ENCODE peak calls at places on chromosomes 7 and 10, in seven cellular contexts. C is cardiac fibroblast, U is colonic mucosa, N is MM.1S, J is pancreas, Y is mucosa of descending colon, I is mammary epithelial cell. L is an unnamed sample.
A peak's percentile ranks its signal among the peaks of the same experiment; 100 is the strongest.

GRCh38 chr7:6121141-6121540 is 90.0 kb downstream of the ANKRD61 start:
- DNase-seq in N (no peak), C (peak; percentile 65), I (peak; percentile 35), Y (no peak), J (no peak), U (no peak), L (no peak)

GRCh38 chr7:44416941-44417340 is 73.5 kb downstream of the NUDCD3 start:
- DNase-seq in U (no peak), C (no peak), J (no peak), N (no peak), Y (no peak), I (no peak), L (no peak)

GRCh38 chr10:103854265-103854686 is 1.1 kb downstream of the SH3PXD2A start:
- DNase-seq in Y (no peak), J (no peak), C (peak; percentile 44), N (no peak), I (no peak), U (no peak), L (peak; percentile 41)

GRCh38 chr7:50855526-50855925 is 72.8 kb upstream of the GRB10 start:
- DNase-seq in J (no peak), C (no peak), U (no peak), I (no peak), Y (no peak), N (no peak), L (no peak)

GRCh38 chr10:11849908-11850307 is 26.8 kb downstream of the PROSER2 start:
- DNase-seq in N (no peak), I (no peak), C (no peak), J (no peak), U (no peak), Y (no peak), L (peak; percentile 17)

GRCh38 chr7:40700653-40701475 is 566.1 kb downstream of the SUGCT start:
- DNase-seq in I (peak; percentile 54), C (peak; percentile 38), U (no peak), Y (no peak), J (no peak), N (no peak), L (no peak)

GRCh38 chr10:126917975-126918908 is 13.0 kb downstream of the DOCK1 start:
- DNase-seq in C (no peak), J (no peak), N (no peak), U (no peak), I (no peak), Y (no peak), L (no peak)

GRCh38 chr7:152893801-152894294 is 134.3 kb downstream of the ACTR3B start:
- DNase-seq in C (no peak), I (no peak), U (no peak), Y (no peak), N (no peak), J (no peak), L (no peak)

GRCh38 chr7:7438851-7439250 is 96.8 kb downstream of the COL28A1 start:
- DNase-seq in U (no peak), J (no peak), N (no peak), Y (no peak), C (peak; percentile 99), I (peak; percentile 96), L (no peak)

GRCh38 chr7:47489624-47490023 is 92.3 kb downstream of the TNS3 start:
- DNase-seq in J (no peak), N (no peak), I (no peak), U (no peak), Y (no peak), C (no peak), L (no peak)

GRCh38 chr7:12550956-12551355 is 19.6 kb upstream of the SCIN start:
- DNase-seq in J (no peak), C (peak; percentile 12), U (no peak), N (no peak), Y (no peak), I (no peak), L (no peak)

GRCh38 chr7:78301361-78301760 is 502.8 kb downstream of the PHTF2 start:
- DNase-seq in Y (no peak), C (peak; percentile 57), U (no peak), I (no peak), J (no peak), N (no peak), L (no peak)

GRCh38 chr10:86446987-86447386 is 74.6 kb downstream of the WAPL start:
- DNase-seq in J (no peak), Y (no peak), U (no peak), I (no peak), C (no peak), N (no peak), L (no peak)

GRCh38 chr10:26642896-26643653 is 54.4 kb upstream of the PDSS1 start:
- DNase-seq in J (peak; percentile 58), C (no peak), Y (no peak), U (no peak), N (no peak), I (no peak), L (no peak)

GRCh38 chr7:29604052-29604451 is 40.4 kb downstream of the PRR15 start:
- DNase-seq in U (no peak), I (no peak), N (no peak), Y (no peak), C (no peak), J (no peak), L (no peak)

GRCh38 chr10:11782793-11783557 is 40.2 kb upstream of the PROSER2 start:
- DNase-seq in J (no peak), U (no peak), I (peak; percentile 52), Y (no peak), N (peak; percentile 89), C (peak; percentile 77), L (no peak)

GRCh38 chr7:19663816-19664531 is 44.9 kb downstream of the POLR1F start:
- DNase-seq in J (no peak), I (peak; percentile 11), N (peak; percentile 45), C (peak; percentile 6), U (no peak), Y (no peak), L (no peak)

GRCh38 chr7:8161398-8161828 is 100.6 kb downstream of the ICA1 start:
- DNase-seq in Y (no peak), U (no peak), J (no peak), I (no peak), C (peak; percentile 23), N (no peak), L (no peak)

GRCh38 chr7:159038066-159038465 is 106.6 kb downstream of the VIPR2 start:
- DNase-seq in U (no peak), C (no peak), Y (no peak), I (no peak), N (no peak), J (no peak), L (no peak)

GRCh38 chr10:103890688-103891087 is 27.3 kb downstream of the STN1 start:
- DNase-seq in U (no peak), J (no peak), Y (no peak), C (no peak), N (no peak), I (no peak), L (no peak)

GRCh38 chr10:29055091-29055490 is 233.8 kb upstream of the LYZL1 start:
- DNase-seq in C (no peak), N (no peak), Y (no peak), U (no peak), J (no peak), I (no peak), L (no peak)

DNA sequence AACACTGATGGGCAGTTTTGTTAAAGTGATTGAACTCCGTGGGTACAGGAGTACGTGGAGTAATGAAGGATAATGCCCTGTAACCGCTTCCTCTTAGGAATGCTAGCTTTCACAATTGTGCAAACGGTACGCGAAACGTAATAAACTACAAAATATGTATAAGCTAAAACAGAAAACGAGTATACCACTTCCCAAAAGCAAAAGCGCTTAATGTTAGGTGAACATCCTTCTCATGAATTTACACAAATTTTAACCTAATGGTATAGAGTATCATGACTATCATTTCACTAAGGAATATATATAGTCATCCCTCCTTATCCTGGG is 395 bp upstream of the ZNF25 start:
- DNase-seq in I (no peak), J (no peak), N (no peak), U (no peak), C (no peak), Y (no peak), L (no peak)
- TF ChIP-seq CTCF in I (no peak), J (peak; percentile 1), N (no peak), U (no peak), C (no peak), Y (no peak), L (no peak)

GRCh38 chr10:93921338-93921737 is 27.6 kb downstream of the SLC35G1 start:
- DNase-seq in I (no peak), Y (no peak), U (peak; percentile 35), N (peak; percentile 17), J (no peak), C (peak; percentile 4), L (peak; percentile 13)
- TF ChIP-seq CTCF in I (peak; percentile 10), Y (no peak), U (peak; percentile 18), N (peak; percentile 56), J (no peak), C (peak; percentile 31), L (peak; percentile 31)

GRCh38 chr7:1225462-1226154 is 7.1 kb upstream of the UNCX start:
- DNase-seq in U (peak; percentile 24), J (peak; percentile 52), Y (no peak), N (no peak), C (peak; percentile 32), I (no peak), L (no peak)

GRCh38 chr7:1220958-1221745 is 11.5 kb upstream of the UNCX start:
- DNase-seq in U (no peak), J (no peak), N (no peak), Y (no peak), C (no peak), I (no peak), L (no peak)

GRCh38 chr7:1224093-1224702 is 8.5 kb upstream of the UNCX start:
- DNase-seq in J (peak; percentile 67), N (no peak), I (no peak), C (no peak), U (no peak), Y (no peak), L (no peak)

GRCh38 chr7:1226155-1226901 is 6.3 kb upstream of the UNCX start:
- DNase-seq in C (no peak), I (no peak), U (no peak), Y (no peak), J (peak; percentile 65), N (no peak), L (no peak)

GRCh38 chr7:1223196-1224092 is 9.2 kb upstream of the UNCX start:
- DNase-seq in C (no peak), Y (no peak), U (no peak), J (peak; percentile 46), N (no peak), I (no peak), L (no peak)
- TF ChIP-seq CTCF in C (no peak), Y (no peak), U (no peak), J (no peak), N (no peak), I (no peak), L (no peak)

GRCh38 chr10:100874702-100875483 is 37.9 kb upstream of the SLF2 start:
- DNase-seq in J (no peak), U (no peak), N (no peak), Y (no peak), C (no peak), I (no peak), L (no peak)

GRCh38 chr10:100873825-100874326 is 38.9 kb upstream of the SLF2 start:
- DNase-seq in Y (no peak), C (no peak), I (no peak), U (no peak), N (no peak), J (no peak), L (no peak)

GRCh38 chr10:100873081-100873824 is 39.5 kb upstream of the SLF2 start:
- DNase-seq in U (no peak), Y (no peak), J (no peak), I (no peak), N (no peak), C (no peak), L (no peak)

GRCh38 chr10:100869399-100869798 is 43.4 kb upstream of the SLF2 start:
- DNase-seq in U (no peak), I (no peak), N (no peak), J (no peak), C (no peak), Y (no peak), L (no peak)

GRCh38 chr10:100872034-100872791 is 40.5 kb upstream of the SLF2 start:
- DNase-seq in C (peak; percentile 50), N (peak; percentile 30), I (peak; percentile 20), J (no peak), Y (no peak), U (peak; percentile 48), L (peak; percentile 17)
- TF ChIP-seq CTCF in C (peak; percentile 63), N (peak; percentile 72), I (peak; percentile 34), J (no peak), Y (peak; percentile 13), U (peak; percentile 43), L (peak; percentile 37)

L was measured in transverse colon.